ENCODE peak calls at places on chromosomes 2 and 18, in ten cellular contexts. G is cardiac fibroblast, W is PC-9, R is heart right ventricle, C is HFF-Myc, X is GM12865, U is tibial nerve, Y is epithelial cell of esophagus, A is brain microvascular endothelial cell, F is adrenal gland. V is an unnamed sample.

GRCh38 chr2:119772128-119772527 is 12.4 kb downstream of the PTPN4 start:
- DNase-seq in A (no peak), W (peak), C (no peak), G (peak), X (no peak), R (no peak), Y (no peak), F (no peak), U (no peak), V (peak)

GRCh38 chr2:231093956-231094355 is 30.9 kb downstream of the HTR2B start:
- DNase-seq in A (no peak), W (no peak), C (no peak), F (no peak), X (no peak), U (no peak), G (no peak), R (no peak), Y (no peak), V (no peak)

GRCh38 chr18:10771053-10771709 is 245.4 kb downstream of the NAPG start:
- DNase-seq in X (peak), C (no peak), W (no peak), R (no peak), U (no peak), G (peak), Y (peak), F (no peak), A (peak), V (peak)

GRCh38 chr18:38415811-38416210 is 850.2 kb upstream of the CELF4 start:
- DNase-seq in Y (no peak), W (no peak), X (no peak), U (no peak), A (no peak), F (no peak), G (no peak), R (no peak), C (no peak), V (no peak)

GRCh38 chr18:77081387-77081773 is 51.2 kb downstream of the MBP start:
- DNase-seq in R (no peak), X (no peak), W (no peak), F (no peak), U (no peak), C (peak), Y (no peak), G (peak), A (no peak), V (peak)

GRCh38 chr2:238145046-238145445 is 6.6 kb downstream of the KLHL30 start:
- DNase-seq in G (no peak), X (no peak), Y (no peak), A (no peak), F (no peak), R (no peak), C (no peak), U (no peak), W (no peak), V (no peak)

GRCh38 chr18:59675346-59675745 is 21.9 kb downstream of the CCBE1 start:
- DNase-seq in X (no peak), F (no peak), R (no peak), W (no peak), C (no peak), G (no peak), Y (no peak), A (no peak), U (no peak), V (no peak)

GRCh38 chr2:216012830-216013079 is 596 bp downstream of the MREG start:
- DNase-seq in F (no peak), R (no peak), W (no peak), X (no peak), A (no peak), G (no peak), Y (no peak), C (no peak), U (no peak), V (no peak)

GRCh38 chr2:227324671-227325055 is 388 bp upstream of the MFF start:
- DNase-seq in Y (no peak), F (no peak), U (no peak), C (peak), X (peak), R (peak), A (no peak), W (no peak), G (no peak), V (no peak)

GRCh38 chr2:75466708-75467311 is 93.9 kb downstream of the EVA1A start:
- DNase-seq in A (peak), Y (peak), C (no peak), F (peak), W (no peak), G (peak), X (peak), U (no peak), R (no peak), V (peak)

GRCh38 chr18:7117390-7118355 is at the start of gene LAMA1:
- DNase-seq in U (no peak), C (no peak), F (no peak), W (no peak), G (peak), A (no peak), X (no peak), Y (peak), R (no peak), V (peak)

DNA sequence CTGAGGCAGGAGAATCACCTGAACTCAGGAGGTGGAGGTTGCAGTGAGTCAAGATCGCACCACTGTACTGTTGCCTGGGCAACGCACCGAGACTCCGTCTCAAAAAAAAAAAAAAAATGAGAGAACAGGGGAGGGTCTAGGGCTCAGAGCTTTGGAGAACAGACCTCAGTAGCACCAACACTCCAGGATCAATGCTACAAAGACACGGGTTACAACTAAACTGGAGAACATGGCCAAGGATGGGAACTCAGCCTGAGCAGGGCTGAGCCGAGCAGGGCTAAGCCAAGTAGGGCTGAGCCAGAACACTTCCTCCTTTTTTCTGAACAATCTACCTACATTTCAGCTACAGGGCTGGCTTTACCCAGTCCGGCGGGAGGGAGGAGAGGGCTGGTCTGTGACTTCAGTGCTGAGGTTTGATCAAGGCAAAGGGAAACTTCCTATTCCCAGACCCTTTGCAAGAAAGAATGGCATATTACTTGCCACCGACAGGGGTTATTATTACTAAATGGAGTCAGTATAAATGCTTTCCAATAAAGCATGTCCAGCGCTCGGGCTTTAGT is 2.9 kb upstream of the CASP8 start:
- DNase-seq in U (no peak), G (no peak), R (peak), X (peak), F (peak), W (peak), C (no peak), A (no peak), Y (no peak), V (no peak)
- H3K4me3 ChIP-seq in U (peak), G (peak), R (peak), X (peak), F (peak), W (peak), C (peak), A (peak), Y (peak), V (peak)

GRCh38 chr2:15186118-15186517 is 375.0 kb downstream of the NBAS start:
- DNase-seq in A (no peak), F (no peak), C (no peak), Y (no peak), U (no peak), R (no peak), G (no peak), W (no peak), X (no peak), V (no peak)

GRCh38 chr2:15184491-15184890 is 376.6 kb downstream of the NBAS start:
- DNase-seq in X (no peak), F (no peak), W (no peak), A (no peak), U (no peak), R (no peak), Y (no peak), G (no peak), C (no peak), V (no peak)

GRCh38 chr2:15191801-15192200 is 369.3 kb downstream of the NBAS start:
- DNase-seq in G (no peak), R (no peak), U (no peak), X (no peak), A (no peak), Y (no peak), F (no peak), W (no peak), C (no peak), V (no peak)

GRCh38 chr2:15189236-15189635 is 371.9 kb downstream of the NBAS start:
- DNase-seq in C (no peak), Y (no peak), U (no peak), G (no peak), A (no peak), X (no peak), R (no peak), W (no peak), F (no peak), V (peak)
- TF ChIP-seq CTCF in C (peak), Y (no peak), U (no peak), G (no peak), A (peak), X (no peak), R (no peak), W (no peak), F (no peak), V (no peak)

GRCh38 chr2:19901458-19902271 is at the start of gene TTC32:
- DNase-seq in C (peak), Y (peak), U (peak), R (peak), G (peak), A (peak), X (peak), F (peak), W (peak), V (peak)

GRCh38 chr2:19902272-19902730 is 518 bp upstream of the TTC32 start:
- DNase-seq in X (no peak), C (no peak), A (no peak), W (no peak), G (peak), U (no peak), Y (no peak), F (no peak), R (no peak), V (no peak)

GRCh38 chr2:19901201-19901457 is 654 bp downstream of the TTC32 start:
- DNase-seq in Y (no peak), A (no peak), F (peak), C (no peak), G (no peak), W (no peak), U (no peak), R (no peak), X (no peak), V (no peak)

GRCh38 chr2:19899853-19900525 is 1.8 kb downstream of the TTC32 start:
- DNase-seq in C (no peak), W (no peak), U (no peak), X (no peak), G (no peak), A (no peak), Y (no peak), F (no peak), R (no peak), V (no peak)

DNA sequence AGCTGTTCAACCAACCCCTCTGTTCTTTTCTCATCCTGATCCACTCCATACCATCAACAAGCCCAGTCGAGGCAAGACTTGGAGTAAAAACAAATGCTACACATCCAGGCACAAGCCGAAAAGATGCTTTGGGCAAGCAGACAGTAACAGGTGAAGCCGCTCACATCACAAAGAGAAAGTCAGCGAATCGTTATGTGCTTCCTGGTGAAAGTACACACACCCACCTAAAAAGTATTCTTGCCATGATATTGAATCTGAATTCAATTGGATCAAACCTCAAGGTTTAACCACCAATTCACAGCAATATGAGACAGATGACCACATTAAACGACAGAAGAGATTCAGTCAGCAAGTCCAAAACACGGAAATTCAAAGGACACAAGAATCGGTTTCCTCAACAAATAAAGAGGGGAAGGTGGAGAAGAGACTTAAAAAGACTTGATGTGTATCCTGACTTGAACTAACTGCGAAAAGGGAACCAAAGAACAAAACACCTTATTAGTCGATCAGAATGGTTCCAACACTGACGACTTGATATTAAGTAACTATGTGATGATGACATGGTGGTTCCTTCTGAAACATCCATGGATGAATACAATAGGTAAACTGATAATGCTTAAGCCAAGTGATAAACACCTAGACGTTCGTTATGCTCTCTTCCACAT is 1.1 kb downstream of the TTC32 start:
- DNase-seq in X (peak), G (peak), R (no peak), Y (peak), U (no peak), W (peak), A (no peak), C (no peak), F (no peak), V (peak)
- H3K4me3 ChIP-seq in X (peak), G (peak), R (peak), Y (peak), U (peak), W (peak), A (peak), C (peak), F (peak), V (peak)

DNA sequence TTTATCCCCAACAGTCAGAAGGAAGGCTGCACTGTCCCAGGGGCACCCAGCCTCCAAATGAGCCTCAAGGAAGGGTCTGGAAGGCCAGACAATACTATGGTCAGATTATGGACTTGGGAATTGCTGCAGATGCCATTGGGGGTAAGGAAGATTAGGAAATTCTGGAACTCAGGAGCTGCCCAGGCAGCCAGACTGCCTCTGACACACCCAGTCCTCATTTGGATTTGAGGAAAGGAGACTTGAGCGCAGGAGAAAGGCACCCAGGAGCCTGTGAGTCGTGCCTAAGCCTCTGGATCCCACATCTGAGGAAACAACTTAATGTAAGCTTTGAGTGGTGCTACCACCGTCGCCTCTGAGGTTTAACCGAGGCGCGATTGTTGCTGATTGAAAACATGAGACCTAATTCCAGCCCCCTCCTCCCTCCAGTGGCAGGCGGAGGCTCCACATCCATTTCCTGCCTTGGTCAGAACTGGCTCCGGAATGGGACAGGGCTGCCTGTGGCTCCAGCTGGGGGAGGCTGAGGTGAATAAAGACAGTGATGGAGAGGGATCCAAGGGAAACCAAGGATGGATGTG is 176.8 kb upstream of the PKDCC start:
- DNase-seq in Y (no peak), U (no peak), W (no peak), X (no peak), C (no peak), R (peak), G (no peak), F (no peak), A (peak), V (no peak)
- TF ChIP-seq CTCF in Y (no peak), U (peak), W (peak), X (no peak), C (peak), R (peak), G (peak), F (peak), A (peak), V (peak)

GRCh38 chr18:58221060-58221725 is 177.2 kb downstream of the NEDD4L start:
- DNase-seq in G (peak), U (no peak), W (peak), C (no peak), R (no peak), F (no peak), X (no peak), A (peak), Y (peak), V (peak)
- H3K4me3 ChIP-seq in G (no peak), U (no peak), W (peak), C (peak), R (no peak), F (no peak), X (no peak), A (peak), Y (peak), V (no peak)

DNA sequence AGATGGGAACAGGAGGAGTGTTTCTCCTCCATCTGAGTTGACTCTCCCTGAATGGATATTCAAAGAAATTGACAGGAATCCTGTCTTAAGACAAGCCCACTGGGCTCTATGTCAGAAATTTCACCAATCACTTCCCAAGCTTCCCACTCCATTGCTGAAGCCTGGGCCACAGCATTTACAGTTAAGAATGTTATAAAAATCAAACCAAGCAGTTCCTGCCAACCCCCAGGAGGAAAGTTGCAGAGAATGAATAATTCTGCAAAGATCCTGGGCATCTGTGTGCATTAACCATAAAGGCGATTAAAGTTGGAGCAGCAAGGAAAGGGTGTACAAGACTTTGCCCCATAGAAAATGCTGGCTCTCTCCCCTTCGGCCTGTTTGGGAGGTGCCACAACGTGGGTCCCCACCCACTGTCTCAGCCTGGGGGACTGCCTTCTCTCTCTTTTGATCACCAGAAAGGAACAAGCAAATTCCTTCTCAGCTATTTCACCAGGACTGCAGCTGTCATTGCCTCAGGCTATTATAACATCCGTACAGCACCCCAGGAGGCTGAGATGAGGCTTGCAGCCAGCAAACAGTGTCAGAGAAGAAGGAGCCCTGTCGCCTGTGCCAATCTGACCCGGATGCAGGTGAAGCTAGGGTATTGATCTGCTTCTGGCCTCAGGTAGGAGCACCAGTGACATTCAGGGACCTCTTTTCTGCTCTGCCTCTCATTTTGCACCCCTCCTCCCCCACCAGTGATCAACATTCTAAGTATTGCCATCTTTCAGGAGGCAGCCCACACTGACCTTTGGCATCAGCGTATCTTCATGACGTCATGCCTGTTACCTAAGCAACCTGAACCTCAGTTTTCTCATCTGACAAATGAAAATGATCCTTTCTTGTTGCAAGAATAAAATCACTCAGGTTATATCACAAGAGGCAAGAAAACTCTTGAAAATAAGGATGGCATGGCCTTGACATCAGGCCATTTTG is 219.0 kb downstream of the SH3BP4 start:
- DNase-seq in F (no peak), Y (peak), W (peak), C (no peak), G (peak), R (no peak), A (peak), X (no peak), U (no peak), V (peak)
- TF ChIP-seq CTCF in F (peak), Y (peak), W (peak), C (no peak), G (peak), R (no peak), A (peak), X (no peak), U (no peak), V (peak)

GRCh38 chr18:13578400-13578799 is 148.0 kb downstream of the FAM210A start:
- DNase-seq in Y (no peak), X (peak), C (no peak), W (no peak), F (no peak), A (no peak), U (no peak), G (no peak), R (no peak), V (no peak)
- H3K4me3 ChIP-seq in Y (no peak), X (peak), C (no peak), W (no peak), F (no peak), A (no peak), U (no peak), G (no peak), R (no peak), V (no peak)

GRCh38 chr2:11744631-11745394 is 1.6 kb upstream of the LPIN1 start:
- DNase-seq in C (no peak), X (no peak), U (no peak), A (peak), R (no peak), F (no peak), W (peak), Y (no peak), G (peak), V (peak)
- TF ChIP-seq CTCF in C (peak), X (peak), U (peak), A (peak), R (peak), F (peak), W (peak), Y (peak), G (peak), V (peak)

V was measured in fibroblast of mammary gland.